ENCODE peak calls at places on chromosomes 11 and 22, in four cellular contexts. N is psoas muscle, T is lung, B is prostate gland. Q is an unnamed sample.

GRCh38 chr22:21904250-21904789 is 36.9 kb upstream of the MAPK1 start:
- DNase-seq in B (no peak), N (no peak), T (no peak), Q (no peak)

GRCh38 chr22:25176175-25176574 is 23.5 kb upstream of the CRYBB3 start:
- DNase-seq in N (no peak), B (peak; percentile 81), T (no peak), Q (peak; percentile 93)

GRCh38 chr11:104997288-104997687 is 25.7 kb downstream of the CASP5 start:
- DNase-seq in N (no peak), B (no peak), T (no peak), Q (peak; percentile 36)

GRCh38 chr11:10294289-10294953 is 402 bp upstream of the SBF2 start:
- DNase-seq in N (peak; percentile 58), B (peak; percentile 55), T (no peak), Q (peak; percentile 82)

GRCh38 chr11:10917802-10918201 is 59.9 kb upstream of the ZBED5 start:
- DNase-seq in T (no peak), B (no peak), N (no peak), Q (no peak)

GRCh38 chr11:87092159-87092558 is 54.4 kb downstream of the TMEM135 start:
- DNase-seq in T (no peak), B (no peak), N (no peak), Q (peak; percentile 23)

GRCh38 chr11:56923116-56923515 is 65.6 kb upstream of the OR5AK2 start:
- DNase-seq in T (no peak), N (no peak), B (no peak), Q (no peak)

GRCh38 chr11:88016392-88017020 is 158.7 kb downstream of the RAB38 start:
- DNase-seq in T (peak; percentile 71), B (peak; percentile 77), N (peak; percentile 27), Q (no peak)

GRCh38 chr11:94023856-94024255 is 2.7 kb downstream of the HEPHL1 start:
- DNase-seq in B (no peak), T (no peak), N (no peak), Q (no peak)
- H3K4me1 ChIP-seq in B (no peaks in the 10 kb centered on the region), T (no peaks in the 10 kb centered on the region), N (no peaks in the 10 kb centered on the region), Q (no peaks in the 10 kb centered on the region)

GRCh38 chr22:30945653-30946052 is 22.9 kb downstream of the MORC2 start:
- DNase-seq in B (no peak), T (no peak), N (no peak), Q (no peak)

GRCh38 chr22:30941363-30941740 is 27.2 kb downstream of the MORC2 start:
- DNase-seq in N (no peak), B (no peak), T (no peak), Q (no peak)

GRCh38 chr22:30943368-30943767 is 25.2 kb downstream of the MORC2 start:
- DNase-seq in T (no peak), B (no peak), N (no peak), Q (no peak)

GRCh38 chr22:30944986-30945385 is 23.6 kb downstream of the MORC2 start:
- DNase-seq in B (no peak), N (no peak), T (no peak), Q (no peak)

GRCh38 chr22:30940655-30941362 is 27.8 kb downstream of the MORC2 start:
- DNase-seq in N (no peak), T (no peak), B (no peak), Q (no peak)
- H3K4me1 ChIP-seq in N (no peaks in the 10 kb centered on the region), T (no peaks in the 10 kb centered on the region), B (no peaks in the 10 kb centered on the region), Q (no peaks in the 10 kb centered on the region)

GRCh38 chr11:12287374-12288211 is 89.8 kb upstream of the PARVA start:
- DNase-seq in B (peak; percentile 8), T (peak; percentile 42), N (peak; percentile 67), Q (peak; percentile 93)

GRCh38 chr11:12287009-12287373 is 90.4 kb upstream of the PARVA start:
- DNase-seq in N (peak; percentile 46), B (peak; percentile 3), T (peak; percentile 32), Q (peak; percentile 90)

GRCh38 chr11:12285106-12285505 is 92.3 kb upstream of the PARVA start:
- DNase-seq in N (no peak), T (peak; percentile 11), B (no peak), Q (peak; percentile 51)

GRCh38 chr11:12285811-12286222 is 91.6 kb upstream of the PARVA start:
- DNase-seq in B (peak; percentile 2), T (peak; percentile 24), N (no peak), Q (no peak)

GRCh38 chr11:12286606-12287005 is 90.8 kb upstream of the PARVA start:
- DNase-seq in B (peak; percentile 2), N (no peak), T (peak; percentile 19), Q (no peak)
- H3K4me1 ChIP-seq in B (no peaks in the 10 kb centered on the region), N (peaks cover 14% of the 10 kb centered on the region), T (peaks cover 3% of the 10 kb centered on the region), Q (peaks cover 73% of the 10 kb centered on the region)

GRCh38 chr11:134652586-134653255 is 240.7 kb upstream of the B3GAT1 start:
- DNase-seq in B (no peak), N (no peak), T (peak; percentile 7), Q (no peak)
- H3K4me1 ChIP-seq in B (no peaks in the 10 kb centered on the region), N (no peaks in the 10 kb centered on the region), T (no peaks in the 10 kb centered on the region), Q (no peaks in the 10 kb centered on the region)

Q was measured in osteoblast.